ENCODE peak calls at places on chromosomes 4 and X, in five cellular contexts. U is GM10248, L is GM23338, B is Peyer's patch, P is AG09319. E is an unnamed sample.

GRCh38 chr4:82780398-82781231 is 18.0 kb downstream of the SCD5 start:
- DNase-seq in B (peak; percentile 72), P (no peak), L (peak; percentile 21), U (no peak), E (peak; percentile 79)

GRCh38 chrX:4787971-4788370 is 1074.5 kb upstream of the PRKX start:
- DNase-seq in U (no peak), L (no peak), P (no peak), B (no peak), E (no peak)

GRCh38 chr4:182795446-182796238 is 121.5 kb downstream of the DCTD start:
- DNase-seq in U (no peak), P (no peak), B (no peak), L (no peak), E (no peak)

GRCh38 chrX:107503996-107504395 is 54.5 kb downstream of the FRMPD3 start:
- DNase-seq in B (no peak), P (no peak), L (no peak), U (no peak), E (no peak)

GRCh38 chrX:20285513-20285912 is 18.8 kb upstream of the RPS6KA3 start:
- DNase-seq in L (no peak), B (no peak), P (no peak), U (no peak), E (no peak)

GRCh38 chr4:26861434-26862186 is 969 bp downstream of the STIM2 start:
- DNase-seq in B (peak; percentile 85), P (no peak), L (peak; percentile 79), U (peak; percentile 57), E (peak; percentile 67)

GRCh38 chr4:173821031-173821430 is 291.0 kb upstream of the HAND2 start:
- DNase-seq in P (no peak), B (no peak), L (no peak), U (no peak), E (no peak)

GRCh38 chr4:79650794-79651431 is 242.9 kb upstream of the GK2 start:
- DNase-seq in B (no peak), L (peak; percentile 30), P (peak; percentile 79), U (no peak), E (peak; percentile 52)

GRCh38 chrX:45849261-45849660 is 648.6 kb upstream of the DIPK2B start:
- DNase-seq in U (peak; percentile 25), P (peak; percentile 67), B (no peak), L (peak; percentile 14), E (peak; percentile 75)

GRCh38 chr4:71009796-71010588 is 16.5 kb downstream of the DCK start:
- DNase-seq in L (peak; percentile 77), U (peak; percentile 50), P (no peak), B (no peak), E (peak; percentile 46)

GRCh38 chr4:8144359-8144758 is 14.3 kb downstream of the ABLIM2 start:
- DNase-seq in B (no peak), P (no peak), U (no peak), L (peak; percentile 56), E (no peak)

DNA sequence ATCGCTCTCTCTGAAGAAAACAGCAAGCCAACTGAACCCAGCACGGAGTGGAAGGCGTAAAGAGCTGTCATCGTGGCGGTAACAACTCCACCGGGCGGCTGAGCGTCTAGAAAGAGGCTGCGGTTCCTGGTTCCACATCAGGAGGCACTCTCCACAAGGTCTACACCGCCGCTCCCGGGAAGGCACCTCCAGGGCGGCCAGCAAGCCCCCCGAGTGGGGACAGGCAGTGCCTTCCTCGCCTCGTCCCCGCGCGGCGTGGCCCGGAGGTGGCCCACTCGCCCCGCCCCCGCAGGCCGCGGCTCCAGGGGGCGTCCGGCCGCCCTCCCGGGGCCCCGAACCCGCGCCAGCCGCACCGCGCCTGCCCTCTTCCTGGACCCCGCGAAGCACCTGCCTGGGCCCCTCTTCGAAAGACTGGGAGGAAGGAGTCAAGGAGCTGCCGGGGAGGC is 747 bp downstream of the KLHL8 start:
- DNase-seq in L (peak; percentile 60), U (peak; percentile 62), B (peak; percentile 76), P (no peak), E (peak; percentile 44)
- TF ChIP-seq CTCF in L (peak; percentile 37), U (no peak), B (no peak), P (peak; percentile 33), E (peak; percentile 2)

GRCh38 chrX:119272882-119273806 is 37.1 kb downstream of the PGRMC1 start:
- DNase-seq in B (peak; percentile 64), U (peak; percentile 60), L (peak; percentile 89), P (no peak), E (no peak)
- TF ChIP-seq CTCF in B (peak; percentile 13), U (no peak), L (peak; percentile 41), P (peak; percentile 8), E (no peak)

DNA sequence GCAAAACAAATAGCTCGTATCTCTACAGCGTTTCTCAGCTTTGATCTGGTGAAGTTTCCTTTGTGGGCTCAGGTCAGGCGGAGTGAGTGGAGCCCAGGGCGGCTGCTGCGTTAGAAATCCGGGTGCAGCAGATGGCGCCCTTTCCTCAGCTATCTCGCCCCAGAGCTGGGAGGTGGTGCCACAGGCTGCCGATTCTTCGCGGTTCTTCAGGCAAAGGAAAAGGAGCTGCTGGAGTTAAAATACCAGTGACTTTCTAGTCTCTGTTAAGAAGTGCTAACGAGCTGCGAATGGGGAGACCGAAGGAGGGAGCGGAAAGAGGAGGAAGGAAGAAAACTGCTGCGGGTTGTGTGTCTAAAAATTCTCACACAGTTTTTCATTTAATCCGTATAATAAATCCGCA is 114.6 kb downstream of the CPE start:
- DNase-seq in U (peak; percentile 51), P (no peak), L (peak; percentile 94), B (peak; percentile 82), E (peak; percentile 74)
- TF ChIP-seq CTCF in U (peak; percentile 89), P (peak; percentile 67), L (peak; percentile 87), B (peak; percentile 55), E (peak; percentile 72)

GRCh38 chr4:33606951-33607350 is 2637.4 kb downstream of the ARAP2 start:
- DNase-seq in L (no peak), P (no peak), U (no peak), B (no peak), E (no peak)
- TF ChIP-seq CTCF in L (no peak), P (no peak), U (no peak), B (no peak), E (no peak)

GRCh38 chr4:147837435-147837834 is 105.5 kb downstream of the ARHGAP10 start:
- DNase-seq in U (no peak), L (peak; percentile 36), P (no peak), B (no peak), E (peak; percentile 51)
- TF ChIP-seq CTCF in U (no peak), L (no peak), P (peak; percentile 6), B (no peak), E (peak; percentile 9)

DNA sequence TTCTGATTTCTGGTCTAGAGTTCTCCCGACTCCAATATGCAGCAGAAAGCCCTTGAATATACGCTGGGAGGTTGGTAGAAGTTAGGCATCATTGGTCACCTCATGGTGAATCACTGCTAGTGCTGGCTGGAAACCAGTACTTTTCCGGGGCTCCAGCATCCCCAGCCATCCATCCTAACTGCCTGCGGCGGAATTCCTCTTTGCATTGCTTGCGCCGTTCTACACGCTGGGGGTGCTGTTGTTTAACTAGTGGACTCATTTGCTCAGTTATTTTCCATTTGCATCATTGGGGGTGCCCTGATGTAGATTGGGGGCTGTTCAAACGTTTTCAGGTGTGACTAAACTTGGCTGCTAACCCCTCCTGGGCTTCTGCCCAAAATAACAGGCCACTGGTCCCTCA is 23.3 kb upstream of the GPR50 start:
- DNase-seq in P (no peak), L (peak; percentile 83), B (no peak), U (no peak), E (peak; percentile 87)
- TF ChIP-seq CTCF in P (no peak), L (peak; percentile 53), B (no peak), U (no peak), E (peak; percentile 39)

GRCh38 chrX:49842603-49843002 is 13.5 kb downstream of the PAGE4 start:
- DNase-seq in L (no peak), U (no peak), P (no peak), B (no peak), E (no peak)

GRCh38 chrX:49846004-49846403 is 16.9 kb downstream of the PAGE4 start:
- DNase-seq in L (no peak), U (no peak), B (no peak), P (no peak), E (no peak)

GRCh38 chrX:49844622-49845021 is 15.5 kb downstream of the PAGE4 start:
- DNase-seq in U (no peak), B (no peak), P (no peak), L (no peak), E (no peak)

GRCh38 chrX:49838374-49838773 is 9.3 kb downstream of the PAGE4 start:
- DNase-seq in L (peak; percentile 51), B (no peak), P (no peak), U (peak; percentile 28), E (peak; percentile 51)

GRCh38 chrX:49840679-49841078 is 11.6 kb downstream of the PAGE4 start:
- DNase-seq in P (no peak), U (peak; percentile 25), B (no peak), L (peak; percentile 86), E (peak; percentile 57)
- TF ChIP-seq CTCF in P (peak; percentile 28), U (peak; percentile 23), B (no peak), L (peak; percentile 60), E (peak; percentile 19)

GRCh38 chr4:47000406-47000805 is 7.0 kb upstream of the GABRA4 start:
- DNase-seq in B (no peak), U (no peak), P (no peak), L (no peak), E (no peak)

GRCh38 chr4:46999584-46999983 is 6.2 kb upstream of the GABRA4 start:
- DNase-seq in B (no peak), U (no peak), P (no peak), L (no peak), E (no peak)

DNA sequence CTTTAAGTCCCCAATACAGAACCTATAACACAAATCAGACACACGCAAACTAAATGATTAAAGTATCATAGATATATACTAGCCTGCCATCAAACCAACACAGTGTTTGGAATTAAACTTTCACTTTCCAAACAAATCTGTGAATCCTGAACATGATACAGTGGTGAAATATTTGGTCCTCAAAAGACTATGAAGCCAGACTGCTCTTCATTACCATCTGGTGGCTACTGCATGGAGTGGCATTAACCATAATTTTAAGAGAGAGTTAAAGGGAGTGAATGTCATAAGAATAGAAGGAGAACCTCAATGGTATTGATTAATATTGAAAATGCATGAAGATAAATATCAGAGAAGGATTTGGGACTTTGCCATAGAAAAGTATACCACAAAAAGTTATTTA is 9.2 kb upstream of the GABRA4 start:
- DNase-seq in U (no peak), P (no peak), B (no peak), L (peak; percentile 23), E (peak; percentile 25)
- TF ChIP-seq CTCF in U (peak; percentile 27), P (no peak), B (no peak), L (peak; percentile 54), E (peak; percentile 19)

DNA sequence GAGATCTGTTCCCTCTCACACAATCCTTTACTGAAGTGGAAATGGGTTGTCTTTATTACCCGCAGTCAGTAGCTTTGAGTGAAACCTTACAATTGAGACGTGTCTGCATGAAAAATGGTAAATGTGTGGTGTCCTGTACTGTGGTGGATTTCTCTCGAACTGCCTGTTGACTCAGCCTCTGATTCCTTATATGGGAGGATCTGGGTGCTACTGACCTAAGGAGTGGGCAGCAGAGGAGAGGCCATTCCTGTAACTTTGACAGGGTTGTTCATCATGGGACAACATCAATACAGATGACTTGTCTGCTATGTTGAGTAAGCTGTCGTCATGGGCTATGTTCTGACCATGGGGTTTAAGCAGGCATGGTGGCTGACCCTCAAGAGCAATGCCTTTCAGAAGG is 159.6 kb upstream of the WDR1 start:
- DNase-seq in P (no peak), U (no peak), L (no peak), B (no peak), E (no peak)
- TF ChIP-seq CTCF in P (no peak), U (no peak), L (no peak), B (no peak), E (no peak)